ENCODE peak calls at places on chromosomes 3 and 15, in ten cellular contexts. F, B, O, Z, J, E, V, I, W and D are unnamed samples.

GRCh38 chr3:120057626-120058025 is 36.6 kb downstream of the GSK3B start:
- DNase-seq in F (no peak), B (no peak), O (no peak), Z (no peak), J (no peak), E (no peak), V (no peak), I (no peak), W (no peak), D (no peak)

GRCh38 chr3:188712257-188712924 is 459.4 kb upstream of the TPRG1 start:
- DNase-seq in F (no peak), B (no peak), O (peak), Z (no peak), J (no peak), E (no peak), V (no peak), I (no peak), W (no peak), D (peak)

GRCh38 chr3:60120245-60120644 is 1070.4 kb upstream of the CFAP20DC start:
- DNase-seq in F (no peak), B (no peak), O (no peak), Z (no peak), J (no peak), E (no peak), V (no peak), I (no peak), W (no peak), D (no peak)

GRCh38 chr15:101710806-101711205 is 13.5 kb downstream of the TARS3 start:
- DNase-seq in F (no peak), B (no peak), O (peak), Z (no peak), J (peak), E (peak), V (no peak), I (no peak), W (no peak), D (peak)

GRCh38 chr3:194959217-194959616 is 273.5 kb downstream of the FAM43A start:
- DNase-seq in F (no peak), B (no peak), O (no peak), Z (no peak), J (no peak), E (no peak), V (no peak), I (no peak), W (no peak), D (no peak)

GRCh38 chr3:23455084-23455483 is 252.0 kb downstream of the UBE2E2 start:
- DNase-seq in F (no peak), B (no peak), O (peak), Z (no peak), J (peak), E (peak), V (no peak), I (no peak), W (no peak), D (peak)

GRCh38 chr15:54082836-54083492 is 104.7 kb downstream of the UNC13C start:
- DNase-seq in F (no peak), B (no peak), O (peak), Z (no peak), J (peak), E (no peak), V (peak), I (peak), W (peak), D (no peak)

GRCh38 chr15:67914537-67915373 is 74.9 kb upstream of the RNU6-1 start:
- DNase-seq in F (peak), B (no peak), O (peak), Z (no peak), J (peak), E (peak), V (peak), I (no peak), W (peak), D (no peak)

GRCh38 chr3:127819656-127820055 is 2.7 kb downstream of the MGLL start:
- DNase-seq in F (no peak), B (no peak), O (no peak), Z (no peak), J (no peak), E (no peak), V (no peak), I (no peak), W (peak), D (no peak)

GRCh38 chr3:65342084-65342683 is 654.4 kb upstream of the ADAMTS9 start:
- DNase-seq in F (no peak), B (no peak), O (peak), Z (peak), J (peak), E (no peak), V (peak), I (peak), W (peak), D (peak)

GRCh38 chr15:74514039-74514438 is 27.0 kb upstream of the ARID3B start:
- DNase-seq in F (no peak), B (no peak), O (peak), Z (no peak), J (no peak), E (no peak), V (no peak), I (no peak), W (no peak), D (no peak)

GRCh38 chr15:62071711-62072308 is 5.0 kb downstream of the C2CD4A start:
- DNase-seq in F (no peak), B (no peak), O (peak), Z (no peak), J (peak), E (no peak), V (no peak), I (peak), W (no peak), D (peak)

GRCh38 chr3:33064929-33065328 is 32.0 kb downstream of the GLB1 start:
- DNase-seq in F (no peak), B (no peak), O (no peak), Z (no peak), J (no peak), E (no peak), V (no peak), I (no peak), W (peak), D (no peak)

GRCh38 chr3:131036200-131036816 is 9.6 kb downstream of the NEK11 start:
- DNase-seq in F (no peak), B (no peak), O (peak), Z (no peak), J (no peak), E (no peak), V (no peak), I (no peak), W (no peak), D (peak)

GRCh38 chr15:94164202-94164807 is 67.1 kb upstream of the MCTP2 start:
- DNase-seq in F (peak), B (no peak), O (peak), Z (peak), J (peak), E (peak), V (peak), I (peak), W (peak), D (peak)

GRCh38 chr3:184615396-184615795 is 53.8 kb downstream of the EPHB3 start:
- DNase-seq in F (no peak), B (no peak), O (no peak), Z (no peak), J (no peak), E (no peak), V (no peak), I (no peak), W (no peak), D (no peak)

GRCh38 chr3:126401611-126402160 is 7.0 kb downstream of the CFAP100 start:
- DNase-seq in F (no peak), B (no peak), O (no peak), Z (no peak), J (no peak), E (no peak), V (no peak), I (no peak), W (no peak), D (no peak)

GRCh38 chr3:19885468-19885867 is 48.5 kb downstream of the EFHB start:
- DNase-seq in F (no peak), B (no peak), O (peak), Z (no peak), J (peak), E (no peak), V (peak), I (peak), W (no peak), D (peak)

GRCh38 chr3:56302417-56302816 is 165.8 kb downstream of the ERC2 start:
- DNase-seq in F (no peak), B (no peak), O (no peak), Z (no peak), J (peak), E (no peak), V (no peak), I (no peak), W (peak), D (no peak)

GRCh38 chr3:110352841-110353595 is 718.6 kb upstream of the NECTIN3 start:
- DNase-seq in F (no peak), B (no peak), O (peak), Z (no peak), J (no peak), E (no peak), V (no peak), I (no peak), W (no peak), D (no peak)

GRCh38 chr3:73490453-73491311 is 134.1 kb downstream of the PDZRN3 start:
- DNase-seq in F (peak), B (no peak), O (peak), Z (no peak), J (peak), E (no peak), V (peak), I (no peak), W (peak), D (no peak)

DNA sequence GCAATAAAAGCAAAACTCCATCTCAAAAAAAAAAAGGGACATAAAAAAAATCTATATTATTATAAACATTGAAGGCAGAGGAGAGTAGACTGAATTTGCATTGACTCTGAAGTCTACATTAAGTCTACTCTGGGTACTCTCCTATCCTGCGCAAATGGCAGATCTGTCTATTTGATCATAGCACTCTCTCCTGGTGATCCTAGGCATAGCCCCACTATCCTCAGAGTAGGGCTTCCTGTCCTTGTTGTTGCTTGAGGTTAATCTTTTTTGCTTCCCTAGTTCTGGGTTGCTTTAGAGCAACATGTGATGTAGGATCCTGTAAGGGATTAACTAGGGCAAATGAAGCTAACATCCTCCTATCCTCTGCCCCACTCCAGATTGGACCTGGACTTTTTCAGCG is 82.1 kb upstream of the LRRFIP2 start:
- DNase-seq in F (no peak), B (no peak), O (no peak), Z (no peak), J (peak), E (no peak), V (no peak), I (no peak), W (no peak), D (no peak)
- TF ChIP-seq CTCF in F (no peak), B (no peak), O (peak), Z (peak), J (peak), E (peak), V (peak), I (no peak), W (peak), D (peak)

GRCh38 chr3:13049400-13049799 is 23.8 kb downstream of the IQSEC1 start:
- DNase-seq in F (no peak), B (no peak), O (no peak), Z (no peak), J (no peak), E (no peak), V (no peak), I (no peak), W (no peak), D (no peak)

GRCh38 chr3:13045904-13046568 is 27.2 kb downstream of the IQSEC1 start:
- DNase-seq in F (no peak), B (no peak), O (no peak), Z (no peak), J (no peak), E (no peak), V (no peak), I (peak), W (no peak), D (no peak)

GRCh38 chr3:13046569-13047279 is 26.5 kb downstream of the IQSEC1 start:
- DNase-seq in F (no peak), B (no peak), O (no peak), Z (no peak), J (no peak), E (no peak), V (peak), I (peak), W (no peak), D (no peak)

GRCh38 chr3:13045245-13045903 is 27.9 kb downstream of the IQSEC1 start:
- DNase-seq in F (no peak), B (no peak), O (no peak), Z (no peak), J (no peak), E (no peak), V (no peak), I (no peak), W (no peak), D (no peak)

GRCh38 chr3:13047296-13048165 is 25.7 kb downstream of the IQSEC1 start:
- DNase-seq in F (no peak), B (no peak), O (no peak), Z (no peak), J (no peak), E (no peak), V (no peak), I (peak), W (no peak), D (no peak)
- TF ChIP-seq CTCF in F (peak), B (no peak), O (no peak), Z (peak), J (no peak), E (no peak), V (no peak), I (peak), W (peak), D (no peak)

GRCh38 chr15:91186892-91187644 is 87.0 kb downstream of the SV2B start:
- DNase-seq in F (no peak), B (no peak), O (peak), Z (no peak), J (peak), E (peak), V (peak), I (peak), W (peak), D (peak)
- TF ChIP-seq CTCF in F (no peak), B (no peak), O (no peak), Z (no peak), J (no peak), E (no peak), V (no peak), I (no peak), W (no peak), D (no peak)

GRCh38 chr3:155553800-155554199 is 191.1 kb downstream of the PLCH1 start:
- DNase-seq in F (no peak), B (no peak), O (no peak), Z (no peak), J (no peak), E (no peak), V (no peak), I (peak), W (no peak), D (no peak)

GRCh38 chr3:155550386-155550785 is 194.5 kb downstream of the PLCH1 start:
- DNase-seq in F (no peak), B (no peak), O (no peak), Z (no peak), J (no peak), E (no peak), V (no peak), I (no peak), W (no peak), D (no peak)

GRCh38 chr3:155556531-155556930 is 188.3 kb downstream of the PLCH1 start:
- DNase-seq in F (no peak), B (no peak), O (no peak), Z (no peak), J (no peak), E (no peak), V (no peak), I (no peak), W (no peak), D (peak)

GRCh38 chr3:155555479-155556065 is 189.3 kb downstream of the PLCH1 start:
- DNase-seq in F (no peak), B (no peak), O (no peak), Z (no peak), J (no peak), E (no peak), V (no peak), I (no peak), W (no peak), D (no peak)

GRCh38 chr3:155554777-155555445 is 190.0 kb downstream of the PLCH1 start:
- DNase-seq in F (no peak), B (no peak), O (no peak), Z (no peak), J (no peak), E (no peak), V (no peak), I (no peak), W (peak), D (no peak)
- TF ChIP-seq CTCF in F (no peak), B (no peak), O (no peak), Z (no peak), J (no peak), E (no peak), V (no peak), I (no peak), W (no peak), D (no peak)

DNA sequence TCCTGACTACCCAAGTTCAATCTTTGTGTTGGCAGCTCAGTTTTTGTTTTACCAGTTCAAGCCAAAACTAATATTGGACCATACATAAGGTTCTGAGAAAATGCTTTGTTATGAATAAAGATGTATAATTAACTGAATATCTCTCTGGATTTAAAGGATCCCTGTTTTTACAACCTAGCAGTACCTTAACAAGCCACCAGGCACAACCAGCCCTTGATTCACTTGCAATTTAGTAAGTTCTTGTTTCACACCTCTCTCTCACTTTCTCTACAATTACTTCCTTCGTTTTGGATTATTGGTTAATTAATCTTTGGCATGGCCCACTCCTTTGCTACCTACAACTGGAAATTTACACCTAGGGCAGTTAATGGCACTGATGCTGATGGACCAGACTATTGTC is 531.9 kb downstream of the SQOR start:
- DNase-seq in F (no peak), B (no peak), O (no peak), Z (no peak), J (peak), E (no peak), V (no peak), I (no peak), W (no peak), D (no peak)
- TF ChIP-seq CTCF in F (no peak), B (no peak), O (no peak), Z (no peak), J (no peak), E (no peak), V (no peak), I (no peak), W (peak), D (no peak)

GRCh38 chr15:64928626-64929220 is 17.0 kb downstream of the ANKDD1A start:
- DNase-seq in F (no peak), B (no peak), O (no peak), Z (no peak), J (no peak), E (no peak), V (no peak), I (no peak), W (no peak), D (no peak)
- TF ChIP-seq CTCF in F (no peak), B (no peak), O (no peak), Z (no peak), J (no peak), E (no peak), V (no peak), I (no peak), W (no peak), D (no peak)

DNA sequence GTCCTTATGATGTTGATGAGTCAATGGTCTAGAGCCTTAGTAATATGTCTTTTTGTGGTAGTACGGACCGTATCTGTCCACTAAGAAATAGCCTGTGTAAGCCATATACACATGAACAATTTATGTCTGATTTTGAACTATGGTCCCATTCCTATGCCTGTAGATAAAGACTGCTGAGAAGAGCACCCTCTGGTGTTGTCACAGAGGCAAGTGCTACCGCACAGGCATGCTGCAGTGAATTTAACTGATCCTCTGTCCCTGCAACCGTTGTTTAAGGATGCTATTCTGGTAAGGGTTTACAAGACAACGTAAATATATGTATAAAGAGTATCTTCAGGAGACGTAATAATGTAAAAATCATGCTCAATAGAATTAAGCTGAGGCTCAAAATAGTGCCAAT is 170.7 kb downstream of the UBE3A start:
- DNase-seq in F (no peak), B (no peak), O (no peak), Z (no peak), J (peak), E (no peak), V (no peak), I (no peak), W (peak), D (no peak)
- TF ChIP-seq CTCF in F (peak), B (no peak), O (no peak), Z (peak), J (peak), E (peak), V (peak), I (no peak), W (peak), D (no peak)

GRCh38 chr15:49521802-49522201 is 98.8 kb downstream of the FGF7 start:
- DNase-seq in F (no peak), B (no peak), O (peak), Z (peak), J (peak), E (no peak), V (no peak), I (no peak), W (peak), D (no peak)
- TF ChIP-seq CTCF in F (no peak), B (no peak), O (peak), Z (peak), J (peak), E (no peak), V (no peak), I (peak), W (peak), D (peak)